ENCODE peak calls at places on chromosomes 3 and 15, in eight cellular contexts. One of them, this sample, is unnamed. For H3K36me3 and H3K27me3, the result is how much of the 10 kb centered on the place peaks cover.

GRCh38 chr3:182603501-182603900 is 189.8 kb upstream of the ATP11B start:
- DNase-seq in breast epithelium: no peak
- DNase-seq in tibial nerve: no peak
- DNase-seq in A673: no peak
- DNase-seq in lower lobe of right lung: no peak
- DNase-seq in uterus: no peak
- DNase-seq in IMR-90: no peak
- DNase-seq in pancreas: no peak
- DNase-seq in this sample: no peak

GRCh38 chr3:29333520-29333919 is 52.6 kb downstream of the RBMS3 start:
- DNase-seq in tibial nerve: no peak
- DNase-seq in A673: peak
- DNase-seq in uterus: no peak
- DNase-seq in lower lobe of right lung: no peak
- DNase-seq in breast epithelium: no peak
- DNase-seq in IMR-90: peak
- DNase-seq in pancreas: no peak
- DNase-seq in this sample: no peak

GRCh38 chr15:84598993-84599392 is 1.8 kb upstream of the ZSCAN2 start:
- DNase-seq in A673: peak
- DNase-seq in pancreas: peak
- DNase-seq in lower lobe of right lung: no peak
- DNase-seq in uterus: peak
- DNase-seq in breast epithelium: no peak
- DNase-seq in tibial nerve: peak
- DNase-seq in IMR-90: peak
- DNase-seq in this sample: peak

GRCh38 chr15:90489944-90490343 is 39.8 kb upstream of the CRTC3 start:
- DNase-seq in breast epithelium: no peak
- DNase-seq in pancreas: no peak
- DNase-seq in IMR-90: peak
- DNase-seq in lower lobe of right lung: no peak
- DNase-seq in A673: no peak
- DNase-seq in uterus: no peak
- DNase-seq in tibial nerve: no peak
- DNase-seq in this sample: no peak

GRCh38 chr3:195197764-195198423 is 73.1 kb downstream of the XXYLT1 start:
- DNase-seq in A673: peak
- DNase-seq in pancreas: no peak
- DNase-seq in tibial nerve: no peak
- DNase-seq in lower lobe of right lung: no peak
- DNase-seq in uterus: peak
- DNase-seq in IMR-90: peak
- DNase-seq in breast epithelium: no peak
- DNase-seq in this sample: no peak

GRCh38 chr3:45978348-45978747 is 17.3 kb downstream of the FYCO1 start:
- DNase-seq in breast epithelium: peak
- DNase-seq in lower lobe of right lung: peak
- DNase-seq in A673: no peak
- DNase-seq in pancreas: peak
- DNase-seq in tibial nerve: no peak
- DNase-seq in uterus: peak
- DNase-seq in IMR-90: no peak
- DNase-seq in this sample: no peak

GRCh38 chr3:127299276-127299675 is 11.4 kb upstream of the PRR20G start:
- DNase-seq in IMR-90: no peak
- DNase-seq in uterus: no peak
- DNase-seq in tibial nerve: peak
- DNase-seq in breast epithelium: no peak
- DNase-seq in A673: no peak
- DNase-seq in pancreas: no peak
- DNase-seq in lower lobe of right lung: no peak
- DNase-seq in this sample: no peak

GRCh38 chr3:29686889-29687592 is 406.2 kb downstream of the RBMS3 start:
- DNase-seq in uterus: no peak
- DNase-seq in A673: no peak
- DNase-seq in IMR-90: peak
- DNase-seq in breast epithelium: no peak
- DNase-seq in lower lobe of right lung: no peak
- DNase-seq in pancreas: no peak
- DNase-seq in tibial nerve: no peak
- DNase-seq in this sample: no peak

GRCh38 chr3:24365168-24365567 is 129.5 kb downstream of the THRB start:
- DNase-seq in tibial nerve: peak
- DNase-seq in IMR-90: peak
- DNase-seq in breast epithelium: peak
- DNase-seq in pancreas: peak
- DNase-seq in uterus: peak
- DNase-seq in A673: peak
- DNase-seq in lower lobe of right lung: no peak
- DNase-seq in this sample: no peak

GRCh38 chr3:50649451-50649931 is 25.2 kb upstream of the DOCK3 start:
- DNase-seq in A673: no peak
- DNase-seq in tibial nerve: no peak
- DNase-seq in breast epithelium: no peak
- DNase-seq in IMR-90: no peak
- DNase-seq in pancreas: no peak
- DNase-seq in uterus: no peak
- DNase-seq in lower lobe of right lung: no peak
- DNase-seq in this sample: no peak

GRCh38 chr3:68057637-68058320 is 403.4 kb upstream of the SUCLG2 start:
- DNase-seq in uterus: no peak
- DNase-seq in tibial nerve: no peak
- DNase-seq in IMR-90: no peak
- DNase-seq in pancreas: no peak
- DNase-seq in breast epithelium: no peak
- DNase-seq in A673: no peak
- DNase-seq in lower lobe of right lung: no peak
- DNase-seq in this sample: no peak

GRCh38 chr15:49421991-49422390 is 1.1 kb upstream of the FGF7 start:
- DNase-seq in pancreas: peak
- DNase-seq in uterus: peak
- DNase-seq in A673: peak
- DNase-seq in IMR-90: peak
- DNase-seq in breast epithelium: no peak
- DNase-seq in tibial nerve: peak
- DNase-seq in lower lobe of right lung: peak
- DNase-seq in this sample: peak

GRCh38 chr3:185822221-185822956 is 2.5 kb downstream of the IGF2BP2 start:
- DNase-seq in tibial nerve: no peak
- DNase-seq in uterus: no peak
- DNase-seq in breast epithelium: no peak
- DNase-seq in pancreas: no peak
- DNase-seq in IMR-90: peak
- DNase-seq in lower lobe of right lung: no peak
- DNase-seq in A673: peak
- DNase-seq in this sample: no peak

GRCh38 chr3:137737208-137737607 is 26.9 kb upstream of the SOX14 start:
- DNase-seq in A673: no peak
- DNase-seq in breast epithelium: no peak
- DNase-seq in lower lobe of right lung: no peak
- DNase-seq in uterus: no peak
- DNase-seq in pancreas: no peak
- DNase-seq in tibial nerve: no peak
- DNase-seq in IMR-90: no peak
- DNase-seq in this sample: no peak

GRCh38 chr3:140733623-140734022 is 55.8 kb downstream of the TRIM42 start:
- DNase-seq in uterus: no peak
- DNase-seq in pancreas: no peak
- DNase-seq in breast epithelium: no peak
- DNase-seq in IMR-90: no peak
- DNase-seq in A673: no peak
- DNase-seq in lower lobe of right lung: no peak
- DNase-seq in tibial nerve: no peak
- DNase-seq in this sample: no peak

GRCh38 chr3:140731440-140732119 is 53.7 kb downstream of the TRIM42 start:
- DNase-seq in IMR-90: no peak
- DNase-seq in tibial nerve: no peak
- DNase-seq in breast epithelium: no peak
- DNase-seq in A673: no peak
- DNase-seq in lower lobe of right lung: no peak
- DNase-seq in pancreas: no peak
- DNase-seq in uterus: no peak
- DNase-seq in this sample: no peak

GRCh38 chr3:140742116-140742515 is 64.3 kb downstream of the TRIM42 start:
- DNase-seq in tibial nerve: no peak
- DNase-seq in breast epithelium: no peak
- DNase-seq in pancreas: no peak
- DNase-seq in IMR-90: no peak
- DNase-seq in uterus: no peak
- DNase-seq in A673: no peak
- DNase-seq in lower lobe of right lung: no peak
- DNase-seq in this sample: no peak

GRCh38 chr3:140736863-140737460 is 59.1 kb downstream of the TRIM42 start:
- DNase-seq in breast epithelium: no peak
- DNase-seq in pancreas: peak
- DNase-seq in A673: peak
- DNase-seq in lower lobe of right lung: no peak
- DNase-seq in IMR-90: no peak
- DNase-seq in tibial nerve: peak
- DNase-seq in uterus: peak
- DNase-seq in this sample: peak
- TF ChIP-seq CTCF in breast epithelium: peak
- TF ChIP-seq CTCF in pancreas: peak
- TF ChIP-seq CTCF in A673: peak
- TF ChIP-seq CTCF in lower lobe of right lung: peak
- TF ChIP-seq CTCF in IMR-90: peak
- TF ChIP-seq CTCF in tibial nerve: peak
- TF ChIP-seq CTCF in uterus: peak
- TF ChIP-seq CTCF in this sample: peak

DNA sequence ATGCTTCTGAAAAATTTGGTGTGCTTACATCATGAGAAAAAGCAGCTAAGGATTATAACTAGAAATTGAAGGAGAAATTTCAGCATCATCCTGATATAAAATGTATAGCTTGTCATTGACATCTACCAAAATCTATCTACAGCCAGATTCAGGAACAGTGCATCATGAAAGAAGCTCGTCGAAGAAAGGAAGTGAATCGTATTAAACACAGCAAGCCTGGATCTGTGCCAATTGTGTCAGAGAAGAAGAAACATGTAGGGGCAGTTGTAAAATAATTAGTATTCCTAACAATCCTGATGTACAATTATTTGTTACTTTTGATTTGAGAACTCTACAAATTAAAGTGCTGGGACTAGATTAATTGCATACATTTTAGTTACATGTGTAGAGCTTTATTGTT is 37.2 kb downstream of the AP4E1 start:
- DNase-seq in tibial nerve: no peak
- DNase-seq in breast epithelium: no peak
- DNase-seq in IMR-90: peak
- DNase-seq in pancreas: no peak
- DNase-seq in lower lobe of right lung: no peak
- DNase-seq in A673: peak
- DNase-seq in uterus: no peak
- DNase-seq in this sample: peak
- H3K36me3 ChIP-seq in tibial nerve: half or more
- H3K36me3 ChIP-seq in breast epithelium: under half
- H3K36me3 ChIP-seq in IMR-90: under half
- H3K36me3 ChIP-seq in pancreas: under half
- H3K36me3 ChIP-seq in lower lobe of right lung: half or more
- H3K36me3 ChIP-seq in A673: under half
- H3K36me3 ChIP-seq in uterus: under half
- H3K36me3 ChIP-seq in this sample: under half

DNA sequence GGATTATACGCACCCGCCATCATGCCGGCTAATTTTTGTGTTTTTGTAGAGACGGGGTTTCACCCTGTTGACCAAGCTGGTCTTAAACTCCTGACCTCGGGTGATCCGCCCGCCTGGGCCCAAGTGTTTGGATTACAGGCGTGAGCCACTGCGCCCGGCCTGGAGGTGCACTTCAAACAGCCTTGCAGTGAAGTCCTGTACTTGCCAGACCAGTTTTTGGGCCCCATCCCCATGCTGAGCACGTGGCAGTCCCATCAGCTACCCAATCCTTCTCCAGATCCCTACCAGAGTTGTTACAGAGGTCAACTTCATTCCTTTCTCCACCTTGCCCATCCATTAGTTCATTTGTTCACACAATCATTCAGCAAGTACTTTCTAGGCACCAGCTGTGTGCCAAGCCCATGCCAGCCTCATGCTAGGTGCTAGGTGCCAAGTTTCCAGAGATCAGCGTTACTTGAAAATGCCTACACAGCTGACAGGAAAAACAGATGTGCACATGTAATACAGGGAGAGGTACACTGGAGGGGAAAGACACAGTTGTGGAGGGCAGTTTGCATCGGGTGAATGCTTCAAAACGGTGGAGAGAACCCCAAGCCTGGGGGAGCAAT is 2.2 kb downstream of the DNAH1 start:
- DNase-seq in uterus: no peak
- DNase-seq in breast epithelium: no peak
- DNase-seq in IMR-90: no peak
- DNase-seq in pancreas: no peak
- DNase-seq in lower lobe of right lung: peak
- DNase-seq in A673: no peak
- DNase-seq in tibial nerve: no peak
- DNase-seq in this sample: no peak
- H3K27me3 ChIP-seq in uterus: under half
- H3K27me3 ChIP-seq in breast epithelium: under half
- H3K27me3 ChIP-seq in IMR-90: under half
- H3K27me3 ChIP-seq in pancreas: under half
- H3K27me3 ChIP-seq in lower lobe of right lung: under half
- H3K27me3 ChIP-seq in A673: under half
- H3K27me3 ChIP-seq in tibial nerve: under half
- H3K27me3 ChIP-seq in this sample: under half

GRCh38 chr15:57541805-57542504 is 49.7 kb upstream of the MYZAP start:
- DNase-seq in pancreas: peak
- DNase-seq in tibial nerve: peak
- DNase-seq in A673: peak
- DNase-seq in breast epithelium: peak
- DNase-seq in lower lobe of right lung: peak
- DNase-seq in IMR-90: peak
- DNase-seq in uterus: peak
- DNase-seq in this sample: peak

GRCh38 chr15:57540736-57541135 is 51.0 kb upstream of the MYZAP start:
- DNase-seq in lower lobe of right lung: no peak
- DNase-seq in tibial nerve: no peak
- DNase-seq in pancreas: no peak
- DNase-seq in IMR-90: no peak
- DNase-seq in uterus: no peak
- DNase-seq in A673: no peak
- DNase-seq in breast epithelium: no peak
- DNase-seq in this sample: no peak

GRCh38 chr15:57541271-57541670 is 50.4 kb upstream of the MYZAP start:
- DNase-seq in IMR-90: no peak
- DNase-seq in breast epithelium: no peak
- DNase-seq in tibial nerve: no peak
- DNase-seq in pancreas: no peak
- DNase-seq in A673: no peak
- DNase-seq in uterus: no peak
- DNase-seq in lower lobe of right lung: no peak
- DNase-seq in this sample: no peak

GRCh38 chr15:57544840-57545239 is 46.9 kb upstream of the MYZAP start:
- DNase-seq in lower lobe of right lung: no peak
- DNase-seq in tibial nerve: no peak
- DNase-seq in uterus: no peak
- DNase-seq in breast epithelium: no peak
- DNase-seq in IMR-90: no peak
- DNase-seq in A673: no peak
- DNase-seq in pancreas: no peak
- DNase-seq in this sample: no peak

DNA sequence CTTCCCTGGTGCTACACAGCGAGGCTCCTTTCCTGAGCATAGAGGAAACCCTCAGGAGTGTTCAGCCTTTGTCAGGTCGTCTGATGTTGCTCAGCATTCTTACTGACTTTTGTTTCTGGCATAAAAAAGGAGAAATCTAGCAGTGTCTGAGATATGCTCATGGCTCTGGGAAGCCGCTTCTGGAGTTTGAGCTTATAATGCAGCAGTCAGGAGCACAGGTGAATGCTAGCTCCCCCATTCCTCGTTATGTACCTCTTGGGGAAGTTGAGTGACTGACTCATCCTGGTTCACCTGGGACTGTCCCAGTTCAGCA is 49.2 kb upstream of the MYZAP start:
- DNase-seq in IMR-90: no peak
- DNase-seq in pancreas: no peak
- DNase-seq in uterus: no peak
- DNase-seq in A673: no peak
- DNase-seq in tibial nerve: no peak
- DNase-seq in lower lobe of right lung: no peak
- DNase-seq in breast epithelium: no peak
- DNase-seq in this sample: no peak
- TF ChIP-seq CTCF in IMR-90: no peak
- TF ChIP-seq CTCF in pancreas: no peak
- TF ChIP-seq CTCF in uterus: no peak
- TF ChIP-seq CTCF in A673: peak
- TF ChIP-seq CTCF in tibial nerve: no peak
- TF ChIP-seq CTCF in lower lobe of right lung: peak
- TF ChIP-seq CTCF in breast epithelium: no peak
- TF ChIP-seq CTCF in this sample: no peak